ENCODE peak calls at places on chromosomes 11 and 22, in eight cellular contexts. A is COLO829; N is T-cell; P is activated CD4-positive, CD25-positive, alpha-beta regulatory T cell; O is neural progenitor cell; W is NCI-H524 treated with DMSO at 0.1 percent for 48 hours; J is heart left ventricle; X is left ventricle myocardium superior. Q is an unnamed sample.

GRCh38 chr22:46686221-46686872 is 51.7 kb downstream of the CERK start:
- DNase-seq in A (no peak), N (no peak), P (no peak), O (no peak), W (no peak), J (peak; percentile 67), X (peak; percentile 74), Q (no peak)

GRCh38 chr22:38271927-38272372 is 860 bp downstream of the TMEM184B start:
- DNase-seq in A (no peak), N (no peak), P (no peak), O (peak; percentile 39), W (no peak), J (no peak), X (no peak), Q (no peak)

GRCh38 chr11:75145972-75146519 is 4.9 kb upstream of the SLCO2B1 start:
- DNase-seq in A (no peak), N (no peak), P (no peak), O (no peak), W (no peak), J (no peak), X (no peak), Q (no peak)

GRCh38 chr11:57324154-57324885 is 432 bp downstream of the TNKS1BP1 start:
- DNase-seq in A (no peak), N (no peak), P (no peak), O (peak; percentile 88), W (no peak), J (peak; percentile 61), X (peak; percentile 65), Q (no peak)

GRCh38 chr11:26571861-26572654 is at the start of gene MUC15:
- DNase-seq in A (no peak), N (no peak), P (no peak), O (no peak), W (no peak), J (no peak), X (no peak), Q (no peak)

GRCh38 chr11:115930276-115930675 is 426.1 kb upstream of the CADM1 start:
- DNase-seq in A (no peak), N (no peak), P (no peak), O (no peak), W (no peak), J (no peak), X (peak; percentile 60), Q (no peak)

GRCh38 chr22:27220349-27220748 is 563.0 kb downstream of the MIAT start:
- DNase-seq in A (no peak), N (no peak), P (no peak), O (no peak), W (no peak), J (no peak), X (no peak), Q (no peak)

GRCh38 chr11:1682225-1682901 is 14.6 kb upstream of the KRTAP5-6 start:
- DNase-seq in A (no peak), N (no peak), P (no peak), O (no peak), W (no peak), J (no peak), X (no peak), Q (no peak)

GRCh38 chr11:118696673-118697226 is 17.3 kb upstream of the TREH start:
- DNase-seq in A (no peak), N (no peak), P (no peak), O (no peak), W (no peak), J (no peak), X (no peak), Q (no peak)

GRCh38 chr11:103585911-103586310 is 450.5 kb upstream of the DDI1 start:
- DNase-seq in A (no peak), N (no peak), P (no peak), O (no peak), W (no peak), J (no peak), X (no peak), Q (no peak)

GRCh38 chr11:96385187-96385586 is 4.5 kb downstream of the CCDC82 start:
- DNase-seq in A (no peak), N (no peak), P (no peak), O (no peak), W (no peak), J (no peak), X (no peak), Q (no peak)

GRCh38 chr11:111387318-111387863 is 8.3 kb upstream of the POU2AF1 start:
- DNase-seq in A (no peak), N (no peak), P (no peak), O (no peak), W (peak; percentile 62), J (no peak), X (no peak), Q (no peak)

GRCh38 chr11:110287537-110287936 is 8.9 kb downstream of the RDX start:
- DNase-seq in A (no peak), N (no peak), P (no peak), O (no peak), W (no peak), J (no peak), X (no peak), Q (no peak)

GRCh38 chr22:29167032-29167911 is 38.4 kb upstream of the EMID1 start:
- DNase-seq in A (no peak), N (peak; percentile 15), P (no peak), O (no peak), W (no peak), J (no peak), X (no peak), Q (peak; percentile 87)

GRCh38 chr11:762421-763072 is 14.7 kb downstream of the GATD1 start:
- DNase-seq in A (peak; percentile 24), N (no peak), P (no peak), O (no peak), W (peak; percentile 48), J (peak; percentile 17), X (no peak), Q (no peak)

GRCh38 chr11:15673408-15673811 is 558.7 kb downstream of the INSC start:
- DNase-seq in A (no peak), N (no peak), P (no peak), O (no peak), W (peak; percentile 96), J (no peak), X (no peak), Q (no peak)

GRCh38 chr11:73172992-73173656 is 31.0 kb upstream of the FCHSD2 start:
- DNase-seq in A (no peak), N (no peak), P (no peak), O (no peak), W (no peak), J (no peak), X (no peak), Q (no peak)

GRCh38 chr11:70505331-70505731 is 107.0 kb downstream of the CTTN start:
- DNase-seq in A (no peak), N (no peak), P (no peak), O (no peak), W (no peak), J (no peak), X (peak; percentile 13), Q (no peak)

GRCh38 chr11:4480577-4481539 is 1.6 kb upstream of the OR52K1 start:
- DNase-seq in A (no peak), N (no peak), P (no peak), O (no peak), W (no peak), J (no peak), X (no peak), Q (no peak)

GRCh38 chr11:126534141-126534805 is 178.8 kb downstream of the ST3GAL4 start:
- DNase-seq in A (no peak), N (no peak), P (no peak), O (peak; percentile 20), W (peak; percentile 59), J (no peak), X (no peak), Q (no peak)

GRCh38 chr11:42234381-42235035 is 775.1 kb upstream of the LRRC4C start:
- DNase-seq in A (no peak), N (no peak), P (no peak), O (no peak), W (no peak), J (no peak), X (no peak), Q (no peak)

GRCh38 chr11:112219476-112220232 is 6.6 kb upstream of the PTS start:
- DNase-seq in A (peak; percentile 61), N (peak; percentile 25), P (no peak), O (peak; percentile 72), W (peak; percentile 3), J (peak; percentile 29), X (no peak), Q (peak; percentile 62)

GRCh38 chr22:30598986-30599385 is 7.3 kb upstream of the PES1 start:
- DNase-seq in A (no peak), N (no peak), P (no peak), O (no peak), W (no peak), J (no peak), X (no peak), Q (no peak)

GRCh38 chr22:20131856-20132685 is 467 bp downstream of the ZDHHC8 start:
- DNase-seq in A (no peak), N (no peak), P (no peak), O (peak; percentile 58), W (no peak), J (no peak), X (peak; percentile 70), Q (no peak)

GRCh38 chr11:40314327-40314726 is 1145.1 kb downstream of the LRRC4C start:
- DNase-seq in A (no peak), N (no peak), P (no peak), O (no peak), W (no peak), J (no peak), X (no peak), Q (no peak)

GRCh38 chr11:99171330-99171729 is 150.6 kb downstream of the CNTN5 start:
- DNase-seq in A (no peak), N (no peak), P (no peak), O (no peak), W (no peak), J (no peak), X (no peak), Q (no peak)

GRCh38 chr11:102780491-102780918 is at the start of gene MMP10:
- DNase-seq in A (peak; percentile 64), N (no peak), P (no peak), O (peak; percentile 76), W (no peak), J (no peak), X (no peak), Q (no peak)

GRCh38 chr11:134373591-134374052 is 38.4 kb downstream of the B3GAT1 start:
- DNase-seq in A (no peak), N (no peak), P (no peak), O (no peak), W (no peak), J (no peak), X (no peak), Q (no peak)